ENCODE peak calls at places on chromosome 5, in ten cellular contexts. R is epithelial cell of esophagus, M is AG10803, B is cardiac fibroblast, J is choroid plexus epithelial cell, H is AG04450, E is HCT116, S is HL-60, V is endothelial cell of umbilical vein, W is breast epithelium. N is an unnamed sample.

GRCh38 chr5:65695162-65695755 is 26.6 kb downstream of the SGTB start:
- DNase-seq in B (no peak), J (no peak), S (no peak), E (no peak), R (no peak), W (no peak), H (no peak), V (no peak), M (no peak), N (no peak)

GRCh38 chr5:79464695-79465332 is 49.1 kb downstream of the HOMER1 start:
- DNase-seq in E (peak), W (no peak), M (peak), R (peak), V (peak), S (no peak), B (peak), J (peak), H (no peak), N (peak)

GRCh38 chr5:150912312-150912814 is 7.6 kb upstream of the ZNF300 start:
- DNase-seq in M (no peak), S (no peak), R (no peak), H (no peak), V (no peak), B (no peak), E (no peak), J (no peak), W (no peak), N (no peak)

GRCh38 chr5:152314196-152314829 is 90.8 kb downstream of the NMUR2 start:
- DNase-seq in B (no peak), E (no peak), R (no peak), M (no peak), W (no peak), H (no peak), V (no peak), J (no peak), S (no peak), N (no peak)

GRCh38 chr5:6333182-6333905 is 45.0 kb downstream of the MED10 start:
- DNase-seq in B (no peak), S (no peak), E (no peak), J (no peak), M (no peak), V (no peak), R (no peak), H (no peak), W (no peak), N (no peak)

GRCh38 chr5:11584008-11584407 is 320.2 kb downstream of the CTNND2 start:
- DNase-seq in R (no peak), V (no peak), J (no peak), W (no peak), S (no peak), E (no peak), H (no peak), B (no peak), M (no peak), N (no peak)

GRCh38 chr5:179614745-179615144 is 8.7 kb downstream of the HNRNPH1 start:
- DNase-seq in V (no peak), B (no peak), W (no peak), M (no peak), R (no peak), E (no peak), H (no peak), J (no peak), S (peak), N (no peak)

GRCh38 chr5:157767674-157768073 is 24.2 kb downstream of the LSM11 start:
- DNase-seq in W (no peak), V (no peak), H (no peak), B (no peak), R (no peak), E (no peak), M (no peak), S (no peak), J (no peak), N (no peak)

GRCh38 chr5:140925806-140926205 is 293 bp upstream of the PCDHAC1 start:
- DNase-seq in W (no peak), J (no peak), B (no peak), H (no peak), E (no peak), S (no peak), M (no peak), R (no peak), V (no peak), N (no peak)

GRCh38 chr5:143428738-143429420 is 25.4 kb upstream of the NR3C1 start:
- DNase-seq in J (no peak), V (no peak), E (no peak), H (no peak), B (no peak), W (no peak), M (peak), S (peak), R (peak), N (no peak)

GRCh38 chr5:154356958-154357357 is 88.8 kb upstream of the SAP30L start:
- DNase-seq in S (no peak), J (no peak), E (no peak), B (no peak), W (no peak), M (no peak), H (no peak), V (no peak), R (no peak), N (no peak)

GRCh38 chr5:127785098-127785927 is 82.1 kb downstream of the CCDC192 start:
- DNase-seq in M (peak), W (no peak), H (peak), S (no peak), R (peak), V (no peak), E (no peak), B (peak), J (peak), N (no peak)

GRCh38 chr5:1190296-1190695 is 11.1 kb upstream of the SLC6A19 start:
- DNase-seq in E (no peak), H (no peak), J (no peak), M (no peak), B (no peak), V (no peak), S (no peak), W (no peak), R (no peak), N (no peak)

GRCh38 chr5:34043099-34043876 is at the start of gene C1QTNF3:
- DNase-seq in V (peak), J (no peak), W (no peak), R (no peak), H (no peak), S (no peak), B (no peak), E (no peak), M (peak), N (no peak)

GRCh38 chr5:34521628-34522290 is 134.4 kb upstream of the RAI14 start:
- DNase-seq in M (no peak), H (no peak), J (no peak), E (no peak), B (no peak), R (no peak), W (no peak), S (no peak), V (no peak), N (no peak)

GRCh38 chr5:35778259-35778769 is 78.4 kb upstream of the IL7R start:
- DNase-seq in H (no peak), R (no peak), B (no peak), V (no peak), E (no peak), W (no peak), S (no peak), M (no peak), J (no peak), N (no peak)
- H3K4me3 ChIP-seq in H (no peak), R (no peak), B (no peak), V (no peak), E (no peak), W (no peak), S (no peak), M (no peak), J (no peak), N (no peak)

DNA sequence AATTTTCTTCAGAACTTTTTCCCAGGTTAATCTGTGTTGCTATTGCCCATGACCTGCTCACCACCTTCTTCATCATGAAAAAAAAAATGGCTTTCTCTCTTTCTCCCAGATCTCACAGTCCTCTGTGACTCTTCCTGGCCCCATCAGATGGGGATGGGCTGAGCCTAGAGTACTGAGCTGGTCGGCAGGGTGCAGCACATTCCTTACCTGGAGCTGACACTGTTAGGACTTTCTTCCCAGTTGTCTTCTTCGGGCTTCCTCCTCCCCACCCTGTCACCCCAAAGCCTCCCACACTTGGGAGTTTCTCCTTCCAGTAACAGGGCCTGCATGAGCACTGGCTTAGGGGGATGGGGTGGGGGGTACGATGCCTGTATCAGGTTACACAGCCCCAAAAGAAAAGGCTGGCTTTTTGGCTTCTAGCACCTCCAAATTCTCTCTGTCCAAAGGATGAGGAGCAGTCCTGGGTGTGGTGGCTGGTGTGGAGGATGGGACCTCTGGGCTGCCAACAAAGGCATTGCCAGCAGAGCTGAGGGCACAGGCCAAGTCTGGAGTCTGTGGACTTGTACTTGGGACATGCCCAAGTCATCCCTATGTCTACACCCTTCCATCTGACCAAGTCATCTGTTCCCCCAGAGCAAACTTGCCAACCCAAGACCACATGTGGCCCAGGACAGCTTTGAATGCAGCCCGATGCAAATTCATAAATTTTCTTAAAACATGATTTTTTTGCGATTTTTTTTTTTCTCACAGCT is 68.0 kb upstream of the HSPA9 start:
- DNase-seq in S (no peak), W (no peak), J (no peak), B (no peak), R (no peak), E (no peak), M (no peak), H (no peak), V (no peak), N (no peak)
- TF ChIP-seq CTCF in S (no peak), W (no peak), J (peak), B (no peak), R (no peak), E (no peak), M (no peak), H (no peak), V (no peak), N (no peak)

GRCh38 chr5:73215891-73216610 is 43.1 kb downstream of the TMEM174 start:
- DNase-seq in M (peak), V (peak), S (no peak), B (peak), E (peak), R (peak), H (peak), J (peak), W (peak), N (no peak)
- H3K4me3 ChIP-seq in M (peak), V (peak), S (no peak), B (peak), E (peak), R (peak), H (peak), J (peak), W (peak), N (no peak)

GRCh38 chr5:177300236-177300880 is 3.2 kb downstream of the RAB24 start:
- DNase-seq in V (peak), B (peak), R (peak), E (no peak), H (peak), S (peak), M (peak), J (peak), W (no peak), N (no peak)
- TF ChIP-seq CTCF in V (peak), B (peak), R (no peak), E (no peak), H (peak), S (no peak), M (peak), J (peak), W (no peak), N (no peak)

GRCh38 chr5:55300890-55301289 is 6.6 kb downstream of the DHX29 start:
- DNase-seq in S (no peak), V (no peak), R (no peak), J (no peak), B (no peak), W (no peak), H (no peak), M (no peak), E (no peak), N (no peak)

GRCh38 chr5:55289808-55290207 is 17.7 kb downstream of the DHX29 start:
- DNase-seq in R (no peak), M (no peak), V (no peak), B (no peak), E (no peak), W (no peak), S (no peak), H (no peak), J (no peak), N (no peak)

GRCh38 chr5:55294935-55295334 is 12.6 kb downstream of the DHX29 start:
- DNase-seq in J (no peak), E (no peak), V (no peak), W (no peak), H (no peak), S (no peak), B (no peak), M (no peak), R (no peak), N (no peak)
- H3K4me3 ChIP-seq in J (no peak), E (no peak), V (no peak), W (no peak), H (no peak), S (no peak), B (no peak), M (no peak), R (no peak), N (no peak)

GRCh38 chr5:168929656-168930055 is 350.5 kb upstream of the PANK3 start:
- DNase-seq in E (no peak), W (no peak), V (no peak), J (no peak), H (no peak), R (no peak), M (no peak), S (no peak), B (no peak), N (no peak)
- TF ChIP-seq CTCF in E (no peak), W (no peak), V (no peak), J (no peak), H (no peak), R (no peak), M (no peak), S (no peak), B (no peak), N (no peak)

N was measured in GM12864.